ENCODE peak calls at places on chromosomes 6 and 20, in ten cellular contexts. One of them, this sample, is unnamed.

GRCh38 chr6:144550392-144550791 is 265.3 kb downstream of the UTRN start:
- DNase-seq in cardiac muscle cell: no peak
- DNase-seq in uterus: no peak
- DNase-seq in fibroblast of lung: no peak
- DNase-seq in Peyer's patch: no peak
- DNase-seq in CD8-positive, alpha-beta memory T cell: no peak
- DNase-seq in cardiac fibroblast: no peak
- DNase-seq in CD4-positive, alpha-beta memory T cell: no peak
- DNase-seq in skeletal muscle cell: no peak
- DNase-seq in Panc1: no peak
- DNase-seq in this sample: no peak

GRCh38 chr6:142842423-142843261 is 102.3 kb downstream of the HIVEP2 start:
- DNase-seq in CD8-positive, alpha-beta memory T cell: peak; percentile 44
- DNase-seq in Panc1: peak; percentile 77
- DNase-seq in cardiac muscle cell: no peak
- DNase-seq in fibroblast of lung: peak; percentile 83
- DNase-seq in CD4-positive, alpha-beta memory T cell: peak; percentile 57
- DNase-seq in skeletal muscle cell: no peak
- DNase-seq in Peyer's patch: no peak
- DNase-seq in uterus: no peak
- DNase-seq in cardiac fibroblast: peak; percentile 46
- DNase-seq in this sample: no peak

GRCh38 chr6:109978174-109979032 is at the start of gene GPR6:
- DNase-seq in CD8-positive, alpha-beta memory T cell: peak; percentile 17
- DNase-seq in uterus: peak; percentile 37
- DNase-seq in fibroblast of lung: peak; percentile 52
- DNase-seq in cardiac muscle cell: peak; percentile 95
- DNase-seq in skeletal muscle cell: peak; percentile 0
- DNase-seq in cardiac fibroblast: peak; percentile 42
- DNase-seq in Peyer's patch: no peak
- DNase-seq in Panc1: no peak
- DNase-seq in CD4-positive, alpha-beta memory T cell: no peak
- DNase-seq in this sample: peak; percentile 83

GRCh38 chr6:15770347-15771143 is 107.7 kb upstream of the DTNBP1 start:
- DNase-seq in CD8-positive, alpha-beta memory T cell: no peak
- DNase-seq in CD4-positive, alpha-beta memory T cell: no peak
- DNase-seq in cardiac muscle cell: no peak
- DNase-seq in cardiac fibroblast: peak; percentile 37
- DNase-seq in Panc1: no peak
- DNase-seq in uterus: no peak
- DNase-seq in fibroblast of lung: peak; percentile 10
- DNase-seq in skeletal muscle cell: no peak
- DNase-seq in Peyer's patch: no peak
- DNase-seq in this sample: no peak

GRCh38 chr6:96899599-96899998 is 1.9 kb upstream of the NDUFAF4 start:
- DNase-seq in uterus: peak; percentile 17
- DNase-seq in CD8-positive, alpha-beta memory T cell: no peak
- DNase-seq in Panc1: no peak
- DNase-seq in CD4-positive, alpha-beta memory T cell: no peak
- DNase-seq in skeletal muscle cell: no peak
- DNase-seq in cardiac fibroblast: peak; percentile 7
- DNase-seq in fibroblast of lung: no peak
- DNase-seq in cardiac muscle cell: no peak
- DNase-seq in Peyer's patch: no peak
- DNase-seq in this sample: no peak

GRCh38 chr6:142152731-142153130 is 5.7 kb downstream of the VTA1 start:
- DNase-seq in uterus: no peak
- DNase-seq in fibroblast of lung: peak; percentile 82
- DNase-seq in Panc1: no peak
- DNase-seq in cardiac muscle cell: no peak
- DNase-seq in cardiac fibroblast: peak; percentile 63
- DNase-seq in CD8-positive, alpha-beta memory T cell: no peak
- DNase-seq in skeletal muscle cell: peak; percentile 33
- DNase-seq in Peyer's patch: no peak
- DNase-seq in CD4-positive, alpha-beta memory T cell: no peak
- DNase-seq in this sample: no peak

GRCh38 chr6:79180082-79180481 is 54.4 kb downstream of the HMGN3 start:
- DNase-seq in Peyer's patch: no peak
- DNase-seq in CD4-positive, alpha-beta memory T cell: no peak
- DNase-seq in CD8-positive, alpha-beta memory T cell: no peak
- DNase-seq in cardiac fibroblast: no peak
- DNase-seq in skeletal muscle cell: no peak
- DNase-seq in uterus: no peak
- DNase-seq in Panc1: no peak
- DNase-seq in cardiac muscle cell: no peak
- DNase-seq in fibroblast of lung: no peak
- DNase-seq in this sample: no peak

GRCh38 chr6:74356385-74356784 is 660.4 kb downstream of the CD109 start:
- DNase-seq in uterus: no peak
- DNase-seq in skeletal muscle cell: no peak
- DNase-seq in cardiac muscle cell: no peak
- DNase-seq in CD4-positive, alpha-beta memory T cell: no peak
- DNase-seq in Peyer's patch: no peak
- DNase-seq in CD8-positive, alpha-beta memory T cell: no peak
- DNase-seq in Panc1: no peak
- DNase-seq in cardiac fibroblast: no peak
- DNase-seq in fibroblast of lung: peak; percentile 47
- DNase-seq in this sample: no peak

GRCh38 chr6:35601331-35602132 is 87.2 kb downstream of the FKBP5 start:
- DNase-seq in Panc1: no peak
- DNase-seq in cardiac muscle cell: peak; percentile 87
- DNase-seq in CD8-positive, alpha-beta memory T cell: peak; percentile 92
- DNase-seq in Peyer's patch: peak; percentile 68
- DNase-seq in skeletal muscle cell: peak; percentile 87
- DNase-seq in uterus: peak; percentile 64
- DNase-seq in fibroblast of lung: peak; percentile 90
- DNase-seq in CD4-positive, alpha-beta memory T cell: peak; percentile 88
- DNase-seq in cardiac fibroblast: peak; percentile 93
- DNase-seq in this sample: no peak

GRCh38 chr6:105783333-105783945 is 302.7 kb upstream of the PRDM1 start:
- DNase-seq in uterus: no peak
- DNase-seq in CD8-positive, alpha-beta memory T cell: no peak
- DNase-seq in skeletal muscle cell: no peak
- DNase-seq in cardiac muscle cell: no peak
- DNase-seq in fibroblast of lung: no peak
- DNase-seq in cardiac fibroblast: no peak
- DNase-seq in Peyer's patch: no peak
- DNase-seq in Panc1: no peak
- DNase-seq in CD4-positive, alpha-beta memory T cell: no peak
- DNase-seq in this sample: no peak

GRCh38 chr6:167549187-167549586 is 224.3 kb downstream of the TTLL2 start:
- DNase-seq in Peyer's patch: no peak
- DNase-seq in fibroblast of lung: no peak
- DNase-seq in skeletal muscle cell: no peak
- DNase-seq in CD4-positive, alpha-beta memory T cell: no peak
- DNase-seq in Panc1: no peak
- DNase-seq in uterus: no peak
- DNase-seq in CD8-positive, alpha-beta memory T cell: no peak
- DNase-seq in cardiac muscle cell: no peak
- DNase-seq in cardiac fibroblast: no peak
- DNase-seq in this sample: no peak

GRCh38 chr20:47791084-47791599 is 5.9 kb upstream of the SULF2 start:
- DNase-seq in CD8-positive, alpha-beta memory T cell: no peak
- DNase-seq in cardiac fibroblast: no peak
- DNase-seq in uterus: no peak
- DNase-seq in CD4-positive, alpha-beta memory T cell: no peak
- DNase-seq in Panc1: no peak
- DNase-seq in fibroblast of lung: no peak
- DNase-seq in Peyer's patch: no peak
- DNase-seq in skeletal muscle cell: no peak
- DNase-seq in cardiac muscle cell: no peak
- DNase-seq in this sample: no peak

GRCh38 chr20:21796059-21796458 is 90.6 kb downstream of the PAX1 start:
- DNase-seq in CD4-positive, alpha-beta memory T cell: no peak
- DNase-seq in uterus: no peak
- DNase-seq in cardiac fibroblast: no peak
- DNase-seq in Peyer's patch: no peak
- DNase-seq in Panc1: no peak
- DNase-seq in CD8-positive, alpha-beta memory T cell: no peak
- DNase-seq in fibroblast of lung: no peak
- DNase-seq in skeletal muscle cell: no peak
- DNase-seq in cardiac muscle cell: no peak
- DNase-seq in this sample: no peak

GRCh38 chr6:13422601-13423247 is 64.7 kb downstream of the GFOD1 start:
- DNase-seq in uterus: no peak
- DNase-seq in cardiac fibroblast: peak; percentile 47
- DNase-seq in fibroblast of lung: peak; percentile 74
- DNase-seq in Peyer's patch: no peak
- DNase-seq in CD8-positive, alpha-beta memory T cell: no peak
- DNase-seq in skeletal muscle cell: no peak
- DNase-seq in CD4-positive, alpha-beta memory T cell: no peak
- DNase-seq in Panc1: no peak
- DNase-seq in cardiac muscle cell: peak; percentile 23
- DNase-seq in this sample: no peak

GRCh38 chr6:40326689-40327404 is 260.3 kb downstream of the LRFN2 start:
- DNase-seq in Peyer's patch: no peak
- DNase-seq in uterus: no peak
- DNase-seq in cardiac muscle cell: no peak
- DNase-seq in cardiac fibroblast: no peak
- DNase-seq in fibroblast of lung: no peak
- DNase-seq in CD8-positive, alpha-beta memory T cell: no peak
- DNase-seq in Panc1: no peak
- DNase-seq in skeletal muscle cell: no peak
- DNase-seq in CD4-positive, alpha-beta memory T cell: no peak
- DNase-seq in this sample: no peak

GRCh38 chr6:41940759-41941279 is 789 bp downstream of the CCND3 start:
- DNase-seq in fibroblast of lung: peak; percentile 35
- DNase-seq in uterus: peak; percentile 56
- DNase-seq in cardiac muscle cell: peak; percentile 56
- DNase-seq in cardiac fibroblast: peak; percentile 45
- DNase-seq in CD4-positive, alpha-beta memory T cell: peak; percentile 41
- DNase-seq in skeletal muscle cell: no peak
- DNase-seq in CD8-positive, alpha-beta memory T cell: peak; percentile 70
- DNase-seq in Peyer's patch: no peak
- DNase-seq in Panc1: no peak
- DNase-seq in this sample: peak; percentile 80

GRCh38 chr6:79631800-79632172 is 657 bp downstream of the SH3BGRL2 start:
- DNase-seq in Panc1: no peak
- DNase-seq in skeletal muscle cell: no peak
- DNase-seq in cardiac muscle cell: peak; percentile 19
- DNase-seq in uterus: no peak
- DNase-seq in fibroblast of lung: no peak
- DNase-seq in Peyer's patch: no peak
- DNase-seq in CD8-positive, alpha-beta memory T cell: no peak
- DNase-seq in cardiac fibroblast: no peak
- DNase-seq in CD4-positive, alpha-beta memory T cell: no peak
- DNase-seq in this sample: no peak

GRCh38 chr6:169171951-169172350 is 81.7 kb downstream of the THBS2 start:
- DNase-seq in CD8-positive, alpha-beta memory T cell: no peak
- DNase-seq in Peyer's patch: no peak
- DNase-seq in fibroblast of lung: peak; percentile 61
- DNase-seq in skeletal muscle cell: no peak
- DNase-seq in cardiac fibroblast: peak; percentile 48
- DNase-seq in cardiac muscle cell: no peak
- DNase-seq in CD4-positive, alpha-beta memory T cell: no peak
- DNase-seq in Panc1: no peak
- DNase-seq in uterus: no peak
- DNase-seq in this sample: no peak
- H3K4me3 ChIP-seq in CD8-positive, alpha-beta memory T cell: no peak overlapping the region
- H3K4me3 ChIP-seq in Peyer's patch: no peak overlapping the region
- H3K4me3 ChIP-seq in fibroblast of lung: no peak overlapping the region
- H3K4me3 ChIP-seq in skeletal muscle cell: no peak overlapping the region
- H3K4me3 ChIP-seq in cardiac fibroblast: no peak overlapping the region
- H3K4me3 ChIP-seq in cardiac muscle cell: no peak overlapping the region
- H3K4me3 ChIP-seq in CD4-positive, alpha-beta memory T cell: no peak overlapping the region
- H3K4me3 ChIP-seq in Panc1: no peak overlapping the region
- H3K4me3 ChIP-seq in uterus: no peak overlapping the region
- H3K4me3 ChIP-seq in this sample: no peak overlapping the region

GRCh38 chr6:30075094-30075986 is at the start of gene RNF39:
- DNase-seq in uterus: no peak
- DNase-seq in cardiac muscle cell: no peak
- DNase-seq in CD8-positive, alpha-beta memory T cell: no peak
- DNase-seq in Peyer's patch: no peak
- DNase-seq in fibroblast of lung: no peak
- DNase-seq in CD4-positive, alpha-beta memory T cell: no peak
- DNase-seq in Panc1: no peak
- DNase-seq in skeletal muscle cell: no peak
- DNase-seq in cardiac fibroblast: no peak
- DNase-seq in this sample: no peak
- H3K4me3 ChIP-seq in uterus: no peak within 1 kb of the TSS
- H3K4me3 ChIP-seq in cardiac muscle cell: peak within 1 kb of the TSS; percentile 4
- H3K4me3 ChIP-seq in CD8-positive, alpha-beta memory T cell: peak within 1 kb of the TSS; percentile 9
- H3K4me3 ChIP-seq in Peyer's patch: peak within 1 kb of the TSS; percentile 39
- H3K4me3 ChIP-seq in fibroblast of lung: no peak within 1 kb of the TSS
- H3K4me3 ChIP-seq in CD4-positive, alpha-beta memory T cell: no peak within 1 kb of the TSS
- H3K4me3 ChIP-seq in Panc1: no peak within 1 kb of the TSS
- H3K4me3 ChIP-seq in skeletal muscle cell: peak within 1 kb of the TSS; percentile 1
- H3K4me3 ChIP-seq in cardiac fibroblast: peak within 1 kb of the TSS; percentile 8
- H3K4me3 ChIP-seq in this sample: peak within 1 kb of the TSS; percentile 55

DNA sequence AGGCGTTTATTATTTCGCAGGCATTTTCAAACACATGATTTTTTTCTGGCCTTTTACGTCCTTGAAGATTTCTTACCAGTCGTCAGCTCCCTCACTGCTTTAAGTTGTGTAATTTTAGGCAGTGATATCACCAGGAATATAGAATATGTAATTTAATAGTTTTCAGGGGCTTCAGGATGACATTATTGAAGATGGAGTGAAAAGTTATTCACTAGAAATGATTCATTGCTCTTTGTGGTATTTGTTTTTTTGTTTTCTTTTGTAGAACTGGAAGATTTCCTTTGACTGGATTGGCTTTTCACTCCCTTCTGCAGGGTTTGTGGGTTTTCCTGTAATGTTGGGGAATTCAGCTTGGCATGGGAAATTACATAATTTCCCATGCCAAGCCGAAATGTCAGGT is 2.0 kb downstream of the LRRC1 start:
- DNase-seq in cardiac fibroblast: no peak
- DNase-seq in skeletal muscle cell: no peak
- DNase-seq in fibroblast of lung: peak; percentile 36
- DNase-seq in cardiac muscle cell: no peak
- DNase-seq in Peyer's patch: no peak
- DNase-seq in Panc1: no peak
- DNase-seq in CD8-positive, alpha-beta memory T cell: no peak
- DNase-seq in uterus: no peak
- DNase-seq in CD4-positive, alpha-beta memory T cell: no peak
- DNase-seq in this sample: no peak
- H3K4me3 ChIP-seq in cardiac fibroblast: no peak overlapping the region
- H3K4me3 ChIP-seq in skeletal muscle cell: no peak overlapping the region
- H3K4me3 ChIP-seq in fibroblast of lung: no peak overlapping the region
- H3K4me3 ChIP-seq in cardiac muscle cell: no peak overlapping the region
- H3K4me3 ChIP-seq in Peyer's patch: peak overlapping the region; percentile 76
- H3K4me3 ChIP-seq in Panc1: peak overlapping the region; percentile 72
- H3K4me3 ChIP-seq in CD8-positive, alpha-beta memory T cell: no peak overlapping the region
- H3K4me3 ChIP-seq in uterus: no peak overlapping the region
- H3K4me3 ChIP-seq in CD4-positive, alpha-beta memory T cell: no peak overlapping the region
- H3K4me3 ChIP-seq in this sample: peak overlapping the region; percentile 84

DNA sequence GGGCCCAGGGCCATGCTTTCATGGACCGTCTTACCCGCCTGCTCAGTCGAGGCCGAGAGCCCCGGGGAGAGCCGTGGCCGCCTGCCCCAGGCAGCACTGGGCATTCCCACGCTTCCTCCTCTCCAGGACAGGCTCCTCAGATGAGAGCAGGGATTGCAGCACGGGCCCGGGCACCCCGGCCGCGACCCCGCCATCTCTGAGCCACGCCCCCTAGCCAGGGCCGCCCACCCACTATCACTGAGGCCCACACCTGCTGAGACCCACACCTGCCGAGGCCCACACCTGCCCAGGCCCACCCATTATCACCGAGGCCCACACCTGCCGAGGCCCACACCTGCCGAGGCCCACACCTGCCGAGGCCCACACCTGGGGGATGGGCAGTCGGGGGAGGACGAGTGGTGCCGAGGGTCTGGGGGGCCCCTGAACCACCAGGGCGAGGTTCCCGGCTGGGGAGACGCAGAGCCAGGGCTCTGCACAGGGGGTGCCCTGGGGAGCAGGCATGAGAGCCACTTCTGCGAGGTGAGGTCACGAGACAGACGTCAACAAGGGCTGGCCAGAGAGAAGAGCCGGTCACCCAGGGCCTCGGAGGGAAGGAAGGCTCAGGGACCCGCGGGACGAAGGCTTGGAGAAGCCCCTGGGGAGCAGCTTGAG is 235.6 kb downstream of the ERMARD start:
- DNase-seq in Panc1: no peak
- DNase-seq in cardiac fibroblast: no peak
- DNase-seq in cardiac muscle cell: no peak
- DNase-seq in uterus: no peak
- DNase-seq in CD4-positive, alpha-beta memory T cell: no peak
- DNase-seq in Peyer's patch: no peak
- DNase-seq in skeletal muscle cell: no peak
- DNase-seq in CD8-positive, alpha-beta memory T cell: no peak
- DNase-seq in fibroblast of lung: no peak
- DNase-seq in this sample: peak; percentile 57
- H3K4me3 ChIP-seq in Panc1: no peak overlapping the region
- H3K4me3 ChIP-seq in cardiac fibroblast: no peak overlapping the region
- H3K4me3 ChIP-seq in cardiac muscle cell: no peak overlapping the region
- H3K4me3 ChIP-seq in uterus: no peak overlapping the region
- H3K4me3 ChIP-seq in CD4-positive, alpha-beta memory T cell: no peak overlapping the region
- H3K4me3 ChIP-seq in Peyer's patch: no peak overlapping the region
- H3K4me3 ChIP-seq in skeletal muscle cell: no peak overlapping the region
- H3K4me3 ChIP-seq in CD8-positive, alpha-beta memory T cell: no peak overlapping the region
- H3K4me3 ChIP-seq in fibroblast of lung: no peak overlapping the region
- H3K4me3 ChIP-seq in this sample: no peak overlapping the region

This sample was measured in upper lobe of right lung.